ENCODE peak calls at places on chromosome 21, in ten cellular contexts. Q is right lobe of liver, N is H9, C is GM23338, A is heart right ventricle, E is fibroblast of lung, H is thoracic aorta, F is A549, P is esophagus muscularis mucosa, L is transverse colon. W is an unnamed sample. For H3K4me1, the result is how much of the 10 kb centered on the place peaks cover.

GRCh38 chr21:36630485-36631206 is 68.3 kb upstream of the SIM2 start:
- DNase-seq in N (peak), P (no peak), A (peak), Q (peak), F (peak), C (peak), L (peak), H (no peak), E (peak), W (peak)

GRCh38 chr21:26405735-26406361 is 167.2 kb downstream of the CYYR1 start:
- DNase-seq in E (peak), P (no peak), A (no peak), H (no peak), C (peak), Q (no peak), F (peak), N (peak), L (no peak), W (no peak)

GRCh38 chr21:33561373-33561772 is 18.5 kb downstream of the SON start:
- DNase-seq in C (no peak), A (no peak), H (no peak), F (no peak), E (peak), L (no peak), Q (no peak), N (no peak), P (no peak), W (no peak)

GRCh38 chr21:36463204-36463603 is 16.7 kb downstream of the CLDN14 start:
- DNase-seq in C (no peak), Q (no peak), E (no peak), A (no peak), F (no peak), P (no peak), N (no peak), L (no peak), H (no peak), W (no peak)

GRCh38 chr21:29233611-29234540 is 64.8 kb upstream of the BACH1 start:
- DNase-seq in C (no peak), P (no peak), L (no peak), N (no peak), E (no peak), F (no peak), Q (no peak), A (no peak), H (no peak), W (no peak)

GRCh38 chr21:36310016-36310415 is 10.0 kb upstream of the MORC3 start:
- DNase-seq in N (no peak), F (no peak), P (no peak), C (no peak), H (no peak), A (no peak), E (no peak), L (no peak), Q (no peak), W (no peak)

GRCh38 chr21:16304700-16305099 is 574.9 kb downstream of the USP25 start:
- DNase-seq in Q (no peak), F (no peak), N (no peak), H (no peak), L (no peak), C (no peak), E (no peak), P (no peak), A (no peak), W (no peak)

GRCh38 chr21:30164796-30165195 is 1.8 kb downstream of the CLDN17 start:
- DNase-seq in F (no peak), L (no peak), E (no peak), C (no peak), P (no peak), N (no peak), H (no peak), Q (no peak), A (no peak), W (no peak)

GRCh38 chr21:15207231-15207630 is 142.4 kb upstream of the NRIP1 start:
- DNase-seq in A (no peak), E (no peak), F (no peak), Q (no peak), P (no peak), L (no peak), H (no peak), N (no peak), C (no peak), W (no peak)

GRCh38 chr21:34910396-34910795 is 138.7 kb downstream of the RUNX1 start:
- DNase-seq in P (no peak), E (no peak), A (no peak), F (no peak), Q (peak), H (no peak), L (no peak), C (no peak), N (no peak), W (no peak)

GRCh38 chr21:14711287-14711686 is 165.2 kb upstream of the SAMSN1 start:
- DNase-seq in L (no peak), F (no peak), N (no peak), H (no peak), P (no peak), A (no peak), C (no peak), E (no peak), Q (no peak), W (no peak)

GRCh38 chr21:29403291-29403690 is 104.6 kb downstream of the BACH1 start:
- DNase-seq in F (no peak), H (no peak), C (no peak), P (no peak), L (no peak), E (no peak), Q (no peak), A (no peak), N (no peak), W (no peak)

GRCh38 chr21:29349702-29350101 is 51.0 kb downstream of the BACH1 start:
- DNase-seq in C (no peak), E (peak), F (no peak), H (no peak), L (no peak), A (no peak), Q (no peak), P (no peak), N (no peak), W (no peak)

GRCh38 chr21:28066051-28066450 is 926.6 kb downstream of the LTN1 start:
- DNase-seq in A (no peak), L (no peak), P (no peak), H (no peak), E (no peak), N (no peak), C (no peak), Q (no peak), F (no peak), W (no peak)

GRCh38 chr21:33007747-33008146 is 18.0 kb upstream of the OLIG2 start:
- DNase-seq in P (no peak), C (no peak), E (no peak), A (no peak), N (no peak), H (no peak), F (no peak), Q (no peak), L (no peak), W (no peak)

GRCh38 chr21:45411810-45412206 is 6.8 kb downstream of the COL18A1 start:
- DNase-seq in E (no peak), Q (no peak), C (no peak), H (no peak), N (no peak), L (no peak), F (no peak), P (no peak), A (no peak), W (no peak)
- H3K4me1 ChIP-seq in E (under half), Q (under half), C (half or more), H (under half), N (under half), L (under half), F (under half), P (half or more), A (half or more), W (under half)

GRCh38 chr21:42384999-42385398 is 10.9 kb downstream of the TMPRSS3 start:
- DNase-seq in C (no peak), A (no peak), N (no peak), H (no peak), F (no peak), L (peak), P (no peak), E (no peak), Q (no peak), W (no peak)
- H3K4me1 ChIP-seq in C (under half), A (under half), N (under half), H (under half), F (under half), L (under half), P (under half), E (under half), Q (under half), W (under half)

GRCh38 chr21:42425603-42425985 is 21.9 kb downstream of the UBASH3A start:
- DNase-seq in Q (no peak), L (no peak), P (no peak), C (no peak), N (no peak), H (no peak), E (no peak), A (no peak), F (no peak), W (no peak)
- H3K4me1 ChIP-seq in Q (under half), L (under half), P (under half), C (under half), N (under half), H (under half), E (under half), A (under half), F (under half), W (under half)

GRCh38 chr21:37916795-37917142 is 512 bp upstream of the KCNJ6 start:
- DNase-seq in F (peak), L (no peak), H (no peak), P (no peak), A (no peak), E (no peak), N (peak), C (peak), Q (no peak), W (no peak)
- H3K4me1 ChIP-seq in F (under half), L (under half), H (under half), P (under half), A (under half), E (under half), N (under half), C (under half), Q (under half), W (under half)

DNA sequence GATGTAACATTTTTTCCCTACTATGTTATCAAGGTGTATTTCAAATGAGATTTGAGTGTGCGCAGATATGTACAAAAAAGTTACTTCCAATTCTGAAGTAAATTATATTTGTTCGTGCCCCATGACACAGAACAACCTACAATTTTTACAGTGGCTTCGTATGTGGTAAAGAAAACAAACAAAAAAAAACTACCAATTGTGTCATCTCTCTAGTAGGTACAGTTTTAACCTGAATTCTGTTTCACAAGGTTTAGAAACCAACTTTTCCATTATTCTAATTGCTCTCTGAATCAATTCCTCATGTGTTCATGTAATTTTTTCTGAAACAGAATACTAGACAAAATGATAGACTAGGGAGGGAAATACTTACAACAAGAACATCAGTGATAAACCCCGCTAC is 7.4 kb downstream of the SCAF4 start:
- DNase-seq in H (no peak), Q (no peak), A (no peak), L (no peak), C (no peak), E (no peak), N (no peak), P (no peak), F (no peak), W (no peak)
- H3K4me1 ChIP-seq in H (under half), Q (under half), A (half or more), L (under half), C (under half), E (under half), N (under half), P (half or more), F (under half), W (half or more)

DNA sequence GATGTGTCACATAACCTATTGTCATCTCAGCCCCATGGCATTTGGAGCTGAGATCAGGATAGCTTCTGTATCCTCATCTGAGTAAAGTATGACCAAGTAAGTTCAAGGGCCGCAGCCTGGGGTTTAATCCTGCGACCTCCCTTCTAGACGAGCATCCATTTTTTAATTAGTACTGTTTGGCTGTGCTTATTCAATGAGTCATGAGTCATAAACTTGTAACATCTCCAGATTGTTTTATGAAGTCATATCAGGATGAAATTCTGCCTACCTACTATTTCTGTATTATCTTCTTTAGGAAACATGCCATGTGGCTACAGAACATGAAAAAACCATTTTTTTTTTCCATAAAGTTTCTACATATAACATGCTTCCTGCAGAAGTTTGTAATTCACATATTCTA is 119.1 kb downstream of the ERG start:
- DNase-seq in Q (no peak), C (no peak), P (no peak), H (no peak), L (no peak), E (no peak), F (no peak), N (no peak), A (no peak), W (no peak)
- H3K4me1 ChIP-seq in Q (under half), C (under half), P (under half), H (under half), L (under half), E (under half), F (under half), N (under half), A (under half), W (under half)

W was measured in stomach.